ENCODE peak calls at places on chromosomes 4 and X, in four cellular contexts. J is transverse colon, G is AG04450, Z is fibroblast of lung. L is an unnamed sample. For H3K9me3 and H3K27me3, the result is how much of the 10 kb centered on the place peaks cover.

GRCh38 chrX:20230406-20230805 is 36.3 kb downstream of the RPS6KA3 start:
- DNase-seq in J (no peak), Z (no peak), G (no peak), L (no peak)

GRCh38 chrX:53190363-53190960 is 34.5 kb downstream of the KDM5C start:
- DNase-seq in Z (no peak), J (no peak), G (no peak), L (no peak)

GRCh38 chr4:153486281-153487151 is 20.4 kb downstream of the TMEM131L start:
- DNase-seq in Z (peak), J (no peak), G (peak), L (no peak)

GRCh38 chr4:22179124-22179874 is 230.7 kb upstream of the KCNIP4 start:
- DNase-seq in J (no peak), Z (peak), G (peak), L (no peak)

GRCh38 chr4:38782452-38783108 is at the start of gene TLR10:
- DNase-seq in Z (peak), J (peak), G (peak), L (no peak)

GRCh38 chrX:68711845-68712244 is 64.4 kb downstream of the STARD8 start:
- DNase-seq in Z (no peak), J (no peak), G (no peak), L (no peak)

GRCh38 chr4:188986271-188986689 is 847.0 kb downstream of the TRIML1 start:
- DNase-seq in G (peak), J (no peak), Z (peak), L (no peak)

GRCh38 chrX:72041166-72041565 is 90.5 kb downstream of the RTL5 start:
- DNase-seq in J (no peak), Z (no peak), G (no peak), L (no peak)

GRCh38 chrX:21944136-21944615 is 3.7 kb downstream of the SMS start:
- DNase-seq in Z (no peak), G (no peak), J (no peak), L (no peak)

GRCh38 chr4:85548116-85548515 is 73.2 kb downstream of the ARHGAP24 start:
- DNase-seq in J (no peak), Z (no peak), G (no peak), L (no peak)

GRCh38 chrX:107629533-107629909 is 1.2 kb downstream of the PRPS1 start:
- DNase-seq in G (no peak), Z (peak), J (no peak), L (no peak)

GRCh38 chr4:8319061-8319460 is 49.5 kb downstream of the HTRA3 start:
- DNase-seq in G (no peak), J (no peak), Z (no peak), L (no peak)

GRCh38 chr4:105451346-105451745 is 22.5 kb downstream of the PPA2 start:
- DNase-seq in Z (no peak), J (no peak), G (no peak), L (no peak)

GRCh38 chrX:79336869-79337815 is 30.0 kb downstream of the ITM2A start:
- DNase-seq in G (no peak), J (no peak), Z (no peak), L (no peak)

GRCh38 chr4:37767546-37767945 is 58.9 kb upstream of the PGM2 start:
- DNase-seq in J (peak), G (no peak), Z (peak), L (no peak)

GRCh38 chrX:18877472-18877871 is 106.4 kb downstream of the PHKA2 start:
- DNase-seq in J (no peak), G (no peak), Z (no peak), L (no peak)

GRCh38 chr4:91330555-91331137 is 973.1 kb upstream of the GRID2 start:
- DNase-seq in G (no peak), J (no peak), Z (peak), L (no peak)

GRCh38 chr4:100244347-100244746 is 54.1 kb upstream of the DDIT4L start:
- DNase-seq in G (no peak), Z (no peak), J (no peak), L (no peak)

GRCh38 chr4:145154573-145154972 is 25.8 kb downstream of the OTUD4 start:
- DNase-seq in Z (peak), J (no peak), G (no peak), L (no peak)

GRCh38 chrX:38561951-38562719 is 793 bp downstream of the TSPAN7 start:
- DNase-seq in Z (no peak), G (no peak), J (peak), L (no peak)

GRCh38 chr4:1012031-1012739 is 759 bp downstream of the FGFRL1 start:
- DNase-seq in J (peak), G (no peak), Z (peak), L (peak)

GRCh38 chrX:23369037-23369436 is 34.4 kb downstream of the PTCHD1 start:
- DNase-seq in G (no peak), J (no peak), Z (no peak), L (no peak)

GRCh38 chrX:9515973-9516538 is 51.2 kb downstream of the TBL1X start:
- DNase-seq in J (no peak), G (no peak), Z (no peak), L (no peak)

GRCh38 chr4:25815586-25815985 is 47.2 kb downstream of the SEL1L3 start:
- DNase-seq in G (no peak), J (no peak), Z (peak), L (no peak)

GRCh38 chr4:170497105-170497504 is 407.3 kb upstream of the AADAT start:
- DNase-seq in J (no peak), G (no peak), Z (no peak), L (no peak)

GRCh38 chr4:95546866-95547707 is 1.7 kb downstream of the UNC5C start:
- DNase-seq in J (no peak), G (no peak), Z (peak), L (no peak)

GRCh38 chr4:95550566-95550965 is 1.8 kb upstream of the UNC5C start:
- DNase-seq in G (no peak), J (no peak), Z (no peak), L (no peak)

GRCh38 chr4:95549246-95550138 is 719 bp upstream of the UNC5C start:
- DNase-seq in Z (peak), J (peak), G (no peak), L (no peak)

GRCh38 chr4:95547708-95548471 is 883 bp downstream of the UNC5C start:
- DNase-seq in Z (peak), G (no peak), J (peak), L (no peak)

GRCh38 chr4:95548738-95549245 is at the start of gene UNC5C:
- DNase-seq in J (peak), G (no peak), Z (peak), L (no peak)
- H3K27ac ChIP-seq in J (peak), G (no peak), Z (peak), L (no peak)

DNA sequence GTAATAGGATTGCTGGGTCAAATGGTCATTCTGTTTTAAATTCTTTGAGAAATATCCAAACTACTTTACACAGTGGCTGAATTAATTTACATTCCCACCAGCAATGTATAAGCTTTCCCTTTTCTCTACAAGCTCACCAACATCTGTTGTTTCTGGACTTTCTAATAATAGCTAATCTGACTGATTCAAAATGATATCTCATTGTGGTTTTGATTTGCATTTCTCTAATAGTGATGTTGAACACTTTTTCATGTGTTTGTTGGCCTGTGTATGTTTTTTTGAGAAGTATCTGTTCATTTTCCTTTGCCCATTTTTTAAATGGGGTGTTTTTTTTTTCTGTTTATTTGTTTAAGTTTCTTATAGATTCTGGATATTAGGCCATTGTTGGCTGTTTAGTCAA is 659.0 kb upstream of the GNPDA2 start:
- DNase-seq in J (no peak), Z (no peak), G (no peak), L (no peak)
- H3K9me3 ChIP-seq in J (under half), Z (under half), G (under half), L (under half)

GRCh38 chr4:184879251-184879650 is 53.5 kb upstream of the ACSL1 start:
- DNase-seq in J (no peak), G (no peak), Z (no peak), L (no peak)

GRCh38 chr4:184883024-184883423 is 57.3 kb upstream of the ACSL1 start:
- DNase-seq in G (no peak), Z (no peak), J (no peak), L (no peak)

GRCh38 chr4:184884863-184885262 is 59.1 kb upstream of the ACSL1 start:
- DNase-seq in Z (no peak), J (no peak), G (no peak), L (no peak)

GRCh38 chr4:184885602-184886001 is 59.8 kb upstream of the ACSL1 start:
- DNase-seq in G (no peak), Z (no peak), J (no peak), L (no peak)

GRCh38 chr4:184882276-184882675 is 56.5 kb upstream of the ACSL1 start:
- DNase-seq in G (no peak), Z (no peak), J (no peak), L (no peak)
- H3K27me3 ChIP-seq in G (under half), Z (under half), J (under half), L (under half)

DNA sequence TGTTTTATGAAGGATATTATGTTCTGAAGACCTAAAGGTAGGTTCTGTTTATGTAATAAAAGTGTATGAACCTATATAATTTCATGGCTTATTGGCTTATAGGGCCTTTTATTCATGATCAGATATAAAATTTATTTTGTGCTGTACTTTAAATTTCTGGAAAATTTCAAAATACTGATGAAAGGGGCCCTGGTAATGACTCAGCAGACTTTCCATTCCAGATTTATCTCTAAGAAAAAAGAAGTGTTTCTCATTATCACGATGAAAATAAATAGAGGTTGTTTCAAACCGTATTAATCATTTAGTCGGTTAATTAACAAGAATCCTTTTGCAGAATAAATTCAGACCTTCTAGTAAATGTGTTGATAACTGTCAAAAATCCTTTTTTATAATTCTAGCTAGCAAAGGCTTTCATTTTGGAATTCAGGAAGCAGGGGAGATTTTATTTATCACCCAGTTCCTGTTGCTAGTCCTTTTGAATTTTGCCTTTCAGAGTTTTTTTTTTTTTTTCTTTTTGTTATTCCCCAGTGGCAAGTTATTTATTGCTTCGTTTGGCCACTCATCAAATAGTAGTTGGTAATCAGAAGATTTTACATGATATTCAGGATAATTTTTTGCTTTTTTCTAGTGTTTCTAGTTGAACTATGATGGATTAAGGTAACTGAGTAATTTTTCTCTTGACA is 5.4 kb upstream of the TAPT1 start:
- DNase-seq in J (no peak), G (no peak), Z (no peak), L (no peak)
- H3K27ac ChIP-seq in J (peak), G (no peak), Z (no peak), L (no peak)

DNA sequence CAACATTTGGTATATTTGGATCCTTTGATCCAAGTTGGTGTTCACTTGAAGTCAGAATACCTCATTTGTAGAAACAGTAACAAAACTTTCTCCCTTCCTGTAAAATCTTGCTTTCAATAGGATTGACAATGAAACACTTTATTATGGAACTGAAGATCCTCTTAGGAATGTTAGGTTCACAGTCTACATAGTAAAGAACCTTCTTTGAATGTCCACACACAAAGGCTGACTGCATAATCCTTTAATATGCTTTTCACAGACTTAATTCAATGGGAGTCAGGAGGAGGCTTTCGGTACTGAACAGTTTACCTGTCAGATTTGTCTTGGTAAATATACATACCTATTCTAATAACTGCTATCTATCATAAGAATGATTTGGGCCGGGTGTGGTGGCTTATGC is 188.5 kb downstream of the SPRY1 start:
- DNase-seq in J (no peak), G (no peak), Z (no peak), L (no peak)
- H3K9me3 ChIP-seq in J (under half), G (under half), Z (under half), L (under half)